ENCODE peak calls at places on chromosomes 16 and 17, in ten cellular contexts. One of them, this sample, is unnamed.

GRCh38 chr17:19336938-19337711 is 25.4 kb downstream of the B9D1 start:
- DNase-seq in epithelial cell of esophagus: no peak
- DNase-seq in tibial artery: no peak
- DNase-seq in AG09309: no peak
- DNase-seq in cardiac fibroblast: no peak
- DNase-seq in mucosa of descending colon: no peak
- DNase-seq in fibroblast of mammary gland: no peak
- DNase-seq in lower leg skin: peak
- DNase-seq in breast epithelium: no peak
- DNase-seq in cardiac muscle cell: no peak
- DNase-seq in this sample: peak

GRCh38 chr16:74709477-74709877 is 8.8 kb upstream of the MLKL start:
- DNase-seq in cardiac muscle cell: peak
- DNase-seq in tibial artery: peak
- DNase-seq in AG09309: no peak
- DNase-seq in epithelial cell of esophagus: peak
- DNase-seq in mucosa of descending colon: peak
- DNase-seq in breast epithelium: peak
- DNase-seq in fibroblast of mammary gland: peak
- DNase-seq in lower leg skin: peak
- DNase-seq in cardiac fibroblast: peak
- DNase-seq in this sample: peak

GRCh38 chr17:12362853-12363252 is 302.8 kb upstream of the MYOCD start:
- DNase-seq in epithelial cell of esophagus: no peak
- DNase-seq in fibroblast of mammary gland: no peak
- DNase-seq in mucosa of descending colon: no peak
- DNase-seq in tibial artery: no peak
- DNase-seq in cardiac fibroblast: peak
- DNase-seq in breast epithelium: no peak
- DNase-seq in lower leg skin: no peak
- DNase-seq in AG09309: no peak
- DNase-seq in cardiac muscle cell: no peak
- DNase-seq in this sample: no peak

GRCh38 chr17:27481327-27481726 is 25.1 kb downstream of the KSR1 start:
- DNase-seq in AG09309: no peak
- DNase-seq in cardiac muscle cell: no peak
- DNase-seq in fibroblast of mammary gland: no peak
- DNase-seq in lower leg skin: no peak
- DNase-seq in epithelial cell of esophagus: no peak
- DNase-seq in tibial artery: no peak
- DNase-seq in breast epithelium: no peak
- DNase-seq in cardiac fibroblast: no peak
- DNase-seq in mucosa of descending colon: no peak
- DNase-seq in this sample: no peak

GRCh38 chr16:78381060-78381459 is 281.6 kb downstream of the WWOX start:
- DNase-seq in fibroblast of mammary gland: no peak
- DNase-seq in lower leg skin: peak
- DNase-seq in mucosa of descending colon: no peak
- DNase-seq in breast epithelium: no peak
- DNase-seq in tibial artery: no peak
- DNase-seq in epithelial cell of esophagus: no peak
- DNase-seq in cardiac fibroblast: no peak
- DNase-seq in AG09309: no peak
- DNase-seq in cardiac muscle cell: no peak
- DNase-seq in this sample: no peak

GRCh38 chr17:42277342-42277712 is 1.1 kb upstream of the STAT5B start:
- DNase-seq in mucosa of descending colon: no peak
- DNase-seq in AG09309: no peak
- DNase-seq in epithelial cell of esophagus: no peak
- DNase-seq in tibial artery: no peak
- DNase-seq in lower leg skin: no peak
- DNase-seq in cardiac fibroblast: no peak
- DNase-seq in fibroblast of mammary gland: no peak
- DNase-seq in cardiac muscle cell: no peak
- DNase-seq in breast epithelium: no peak
- DNase-seq in this sample: no peak

GRCh38 chr17:80851277-80851925 is 140.2 kb upstream of the CHMP6 start:
- DNase-seq in epithelial cell of esophagus: no peak
- DNase-seq in AG09309: no peak
- DNase-seq in tibial artery: no peak
- DNase-seq in mucosa of descending colon: no peak
- DNase-seq in fibroblast of mammary gland: no peak
- DNase-seq in lower leg skin: no peak
- DNase-seq in cardiac fibroblast: no peak
- DNase-seq in cardiac muscle cell: no peak
- DNase-seq in breast epithelium: no peak
- DNase-seq in this sample: no peak

GRCh38 chr17:45425984-45426413 is 6.7 kb downstream of the ARHGAP27 start:
- DNase-seq in breast epithelium: no peak
- DNase-seq in cardiac muscle cell: no peak
- DNase-seq in fibroblast of mammary gland: no peak
- DNase-seq in tibial artery: no peak
- DNase-seq in lower leg skin: no peak
- DNase-seq in mucosa of descending colon: no peak
- DNase-seq in AG09309: no peak
- DNase-seq in cardiac fibroblast: no peak
- DNase-seq in epithelial cell of esophagus: no peak
- DNase-seq in this sample: no peak

GRCh38 chr16:31134625-31135534 is 647 bp downstream of the PRSS8 start:
- DNase-seq in AG09309: no peak
- DNase-seq in epithelial cell of esophagus: peak
- DNase-seq in tibial artery: no peak
- DNase-seq in cardiac fibroblast: peak
- DNase-seq in lower leg skin: peak
- DNase-seq in fibroblast of mammary gland: no peak
- DNase-seq in breast epithelium: no peak
- DNase-seq in cardiac muscle cell: peak
- DNase-seq in mucosa of descending colon: peak
- DNase-seq in this sample: no peak

GRCh38 chr17:38637951-38638350 is 32.2 kb upstream of the SRCIN1 start:
- DNase-seq in AG09309: no peak
- DNase-seq in fibroblast of mammary gland: no peak
- DNase-seq in epithelial cell of esophagus: no peak
- DNase-seq in lower leg skin: no peak
- DNase-seq in tibial artery: no peak
- DNase-seq in cardiac fibroblast: no peak
- DNase-seq in breast epithelium: no peak
- DNase-seq in cardiac muscle cell: no peak
- DNase-seq in mucosa of descending colon: no peak
- DNase-seq in this sample: no peak

GRCh38 chr17:76279742-76280287 is 14.7 kb downstream of the UBALD2 start:
- DNase-seq in mucosa of descending colon: peak
- DNase-seq in cardiac muscle cell: no peak
- DNase-seq in lower leg skin: no peak
- DNase-seq in epithelial cell of esophagus: no peak
- DNase-seq in fibroblast of mammary gland: no peak
- DNase-seq in cardiac fibroblast: no peak
- DNase-seq in AG09309: no peak
- DNase-seq in breast epithelium: no peak
- DNase-seq in tibial artery: no peak
- DNase-seq in this sample: no peak

GRCh38 chr17:74467221-74467951 is 952 bp downstream of the CD300A start:
- DNase-seq in cardiac muscle cell: no peak
- DNase-seq in fibroblast of mammary gland: no peak
- DNase-seq in cardiac fibroblast: no peak
- DNase-seq in AG09309: no peak
- DNase-seq in tibial artery: no peak
- DNase-seq in mucosa of descending colon: no peak
- DNase-seq in breast epithelium: no peak
- DNase-seq in epithelial cell of esophagus: no peak
- DNase-seq in lower leg skin: no peak
- DNase-seq in this sample: no peak

DNA sequence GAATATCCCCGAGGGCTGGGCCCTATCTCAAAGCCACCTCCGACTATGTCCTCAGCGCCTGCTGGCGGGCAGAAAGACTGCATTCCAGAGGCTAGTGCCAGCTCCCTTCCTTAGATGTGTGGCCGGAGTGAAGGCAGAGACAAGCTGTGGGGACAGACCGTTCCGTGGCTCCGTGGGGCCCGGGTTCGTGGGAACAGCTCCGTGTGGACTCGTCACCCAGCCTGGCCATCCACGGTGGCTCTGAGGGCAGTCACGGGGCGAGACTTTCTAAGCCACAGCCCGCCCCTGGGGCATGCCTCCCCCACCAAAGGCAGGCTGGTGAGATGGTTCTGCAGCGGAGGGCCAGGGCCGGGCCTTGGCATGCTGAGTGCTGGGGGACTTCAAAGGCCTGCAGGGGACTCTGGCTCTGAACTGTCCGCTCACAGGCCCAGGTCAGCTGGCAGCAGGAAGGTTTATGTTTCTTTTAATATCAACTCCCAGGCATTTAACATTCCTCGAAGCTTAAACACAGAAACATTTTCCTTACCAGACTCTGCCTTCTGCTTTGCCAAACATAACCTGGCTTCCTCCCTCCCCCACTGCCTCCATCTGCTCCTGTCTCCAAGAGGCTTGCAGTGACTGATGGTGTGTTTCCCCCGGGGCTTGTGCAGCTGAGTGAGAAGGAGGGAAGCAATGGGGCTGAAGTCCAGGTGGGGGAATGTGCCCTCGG is 50.4 kb downstream of the TIMM22 start:
- DNase-seq in cardiac muscle cell: peak
- DNase-seq in tibial artery: peak
- DNase-seq in fibroblast of mammary gland: no peak
- DNase-seq in epithelial cell of esophagus: no peak
- DNase-seq in AG09309: no peak
- DNase-seq in mucosa of descending colon: peak
- DNase-seq in lower leg skin: no peak
- DNase-seq in cardiac fibroblast: no peak
- DNase-seq in breast epithelium: no peak
- DNase-seq in this sample: peak
- TF ChIP-seq CTCF in cardiac muscle cell: no peak
- TF ChIP-seq CTCF in tibial artery: peak
- TF ChIP-seq CTCF in fibroblast of mammary gland: no peak
- TF ChIP-seq CTCF in epithelial cell of esophagus: peak
- TF ChIP-seq CTCF in AG09309: no peak
- TF ChIP-seq CTCF in mucosa of descending colon: no peak
- TF ChIP-seq CTCF in lower leg skin: no peak
- TF ChIP-seq CTCF in cardiac fibroblast: no peak
- TF ChIP-seq CTCF in breast epithelium: peak
- TF ChIP-seq CTCF in this sample: no peak

GRCh38 chr16:2983706-2984136 is 3.5 kb upstream of the PKMYT1 start:
- DNase-seq in lower leg skin: peak
- DNase-seq in mucosa of descending colon: peak
- DNase-seq in breast epithelium: peak
- DNase-seq in cardiac fibroblast: peak
- DNase-seq in cardiac muscle cell: peak
- DNase-seq in fibroblast of mammary gland: peak
- DNase-seq in AG09309: no peak
- DNase-seq in tibial artery: peak
- DNase-seq in epithelial cell of esophagus: peak
- DNase-seq in this sample: peak
- H3K4me3 ChIP-seq in lower leg skin: no peak
- H3K4me3 ChIP-seq in mucosa of descending colon: no peak
- H3K4me3 ChIP-seq in breast epithelium: peak
- H3K4me3 ChIP-seq in cardiac fibroblast: peak
- H3K4me3 ChIP-seq in cardiac muscle cell: no peak
- H3K4me3 ChIP-seq in fibroblast of mammary gland: peak
- H3K4me3 ChIP-seq in AG09309: peak
- H3K4me3 ChIP-seq in tibial artery: peak
- H3K4me3 ChIP-seq in epithelial cell of esophagus: peak
- H3K4me3 ChIP-seq in this sample: peak

GRCh38 chr17:7997186-7997585 is 5.2 kb upstream of the GUCY2D start:
- DNase-seq in lower leg skin: peak
- DNase-seq in fibroblast of mammary gland: no peak
- DNase-seq in AG09309: no peak
- DNase-seq in breast epithelium: peak
- DNase-seq in cardiac muscle cell: peak
- DNase-seq in mucosa of descending colon: no peak
- DNase-seq in cardiac fibroblast: peak
- DNase-seq in epithelial cell of esophagus: peak
- DNase-seq in tibial artery: no peak
- DNase-seq in this sample: peak
- TF ChIP-seq CTCF in lower leg skin: no peak
- TF ChIP-seq CTCF in fibroblast of mammary gland: peak
- TF ChIP-seq CTCF in AG09309: peak
- TF ChIP-seq CTCF in breast epithelium: no peak
- TF ChIP-seq CTCF in cardiac muscle cell: peak
- TF ChIP-seq CTCF in mucosa of descending colon: peak
- TF ChIP-seq CTCF in cardiac fibroblast: peak
- TF ChIP-seq CTCF in epithelial cell of esophagus: peak
- TF ChIP-seq CTCF in tibial artery: no peak
- TF ChIP-seq CTCF in this sample: peak

DNA sequence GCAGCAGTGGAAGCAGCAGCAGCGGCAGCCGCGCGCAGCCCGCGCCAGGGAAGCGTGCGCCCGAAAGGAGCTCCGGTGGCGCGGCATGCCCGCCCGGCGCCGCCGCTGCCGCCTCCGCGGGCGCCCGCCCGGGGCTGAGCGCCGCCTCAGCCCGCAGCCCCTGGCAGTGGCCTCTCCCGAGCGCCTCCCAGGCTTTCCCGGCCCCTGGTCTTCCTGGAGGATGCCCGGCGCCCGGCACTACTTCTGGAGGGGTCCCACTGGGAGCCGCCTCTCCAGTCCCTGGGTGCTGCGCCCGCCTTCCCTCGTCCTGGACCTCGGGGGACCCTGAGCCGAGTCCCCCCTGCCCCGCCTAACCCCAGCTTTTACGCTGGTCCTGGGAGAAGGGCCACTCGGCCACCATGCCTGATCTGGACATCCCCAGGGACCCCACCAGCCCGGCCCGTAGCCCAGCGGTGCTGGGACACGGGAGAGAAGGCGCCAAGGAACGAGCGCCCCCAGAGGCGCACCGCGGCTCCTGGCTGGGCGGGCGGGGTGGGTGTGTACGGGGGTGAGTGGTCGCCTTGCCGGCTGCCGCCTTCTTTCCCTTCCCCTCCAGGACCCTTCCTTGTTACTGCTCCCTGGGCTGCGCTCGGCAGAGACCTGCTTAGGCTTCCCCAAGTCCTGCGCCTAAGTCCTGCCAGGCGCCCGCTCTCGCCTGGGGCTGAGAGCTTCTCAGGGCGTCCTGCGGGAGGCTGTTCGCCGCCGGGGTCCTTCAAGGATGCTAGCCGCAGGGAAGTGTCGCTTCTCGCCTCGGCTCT is 713 bp downstream of the ASIC2 start:
- DNase-seq in AG09309: no peak
- DNase-seq in lower leg skin: no peak
- DNase-seq in mucosa of descending colon: peak
- DNase-seq in epithelial cell of esophagus: peak
- DNase-seq in tibial artery: no peak
- DNase-seq in cardiac muscle cell: peak
- DNase-seq in cardiac fibroblast: peak
- DNase-seq in breast epithelium: no peak
- DNase-seq in fibroblast of mammary gland: peak
- DNase-seq in this sample: peak
- H3K4me3 ChIP-seq in AG09309: no peak
- H3K4me3 ChIP-seq in lower leg skin: no peak
- H3K4me3 ChIP-seq in mucosa of descending colon: peak
- H3K4me3 ChIP-seq in epithelial cell of esophagus: peak
- H3K4me3 ChIP-seq in tibial artery: peak
- H3K4me3 ChIP-seq in cardiac muscle cell: peak
- H3K4me3 ChIP-seq in cardiac fibroblast: no peak
- H3K4me3 ChIP-seq in breast epithelium: peak
- H3K4me3 ChIP-seq in fibroblast of mammary gland: peak
- H3K4me3 ChIP-seq in this sample: peak